ENCODE peak calls at places on chromosomes 7 and 10, in five cellular contexts. One of them, this sample, is unnamed. For H3K27me3, the result is how much of the 10 kb centered on the place peaks cover.

GRCh38 chr7:81430150-81430549 is 339.7 kb downstream of the HGF start:
- DNase-seq in AG04450: no peak
- DNase-seq in heart left ventricle: no peak
- DNase-seq in adrenal gland: no peak
- DNase-seq in esophagus squamous epithelium: no peak
- DNase-seq in this sample: no peak

GRCh38 chr7:94431203-94431602 is 36.5 kb downstream of the COL1A2 start:
- DNase-seq in AG04450: no peak
- DNase-seq in adrenal gland: no peak
- DNase-seq in heart left ventricle: no peak
- DNase-seq in esophagus squamous epithelium: no peak
- DNase-seq in this sample: no peak

GRCh38 chr10:24255115-24255895 is 46.4 kb downstream of the KIAA1217 start:
- DNase-seq in esophagus squamous epithelium: no peak
- DNase-seq in AG04450: no peak
- DNase-seq in heart left ventricle: no peak
- DNase-seq in adrenal gland: no peak
- DNase-seq in this sample: no peak

GRCh38 chr7:320297-320696 is 30.3 kb downstream of the FOXL3 start:
- DNase-seq in adrenal gland: no peak
- DNase-seq in esophagus squamous epithelium: no peak
- DNase-seq in heart left ventricle: no peak
- DNase-seq in AG04450: no peak
- DNase-seq in this sample: no peak

GRCh38 chr7:7504910-7505704 is 30.6 kb downstream of the COL28A1 start:
- DNase-seq in adrenal gland: no peak
- DNase-seq in heart left ventricle: no peak
- DNase-seq in esophagus squamous epithelium: no peak
- DNase-seq in AG04450: no peak
- DNase-seq in this sample: no peak

GRCh38 chr7:142787783-142788182 is 17.0 kb downstream of the PRSS2 start:
- DNase-seq in esophagus squamous epithelium: no peak
- DNase-seq in AG04450: no peak
- DNase-seq in heart left ventricle: no peak
- DNase-seq in adrenal gland: no peak
- DNase-seq in this sample: no peak

GRCh38 chr7:24340727-24341126 is 56.7 kb downstream of the NPY start:
- DNase-seq in esophagus squamous epithelium: no peak
- DNase-seq in AG04450: no peak
- DNase-seq in adrenal gland: no peak
- DNase-seq in heart left ventricle: no peak
- DNase-seq in this sample: no peak

GRCh38 chr7:47331179-47331565 is 250.7 kb downstream of the TNS3 start:
- DNase-seq in adrenal gland: no peak
- DNase-seq in heart left ventricle: no peak
- DNase-seq in esophagus squamous epithelium: no peak
- DNase-seq in AG04450: no peak
- DNase-seq in this sample: no peak

GRCh38 chr10:11338160-11338844 is 273.1 kb downstream of the USP6NL start:
- DNase-seq in adrenal gland: no peak
- DNase-seq in heart left ventricle: no peak
- DNase-seq in esophagus squamous epithelium: no peak
- DNase-seq in AG04450: no peak
- DNase-seq in this sample: no peak

GRCh38 chr7:22582860-22583640 is 83.1 kb upstream of the STEAP1B start:
- DNase-seq in AG04450: peak
- DNase-seq in esophagus squamous epithelium: no peak
- DNase-seq in heart left ventricle: no peak
- DNase-seq in adrenal gland: no peak
- DNase-seq in this sample: no peak

GRCh38 chr7:24059775-24060174 is 224.2 kb upstream of the NPY start:
- DNase-seq in esophagus squamous epithelium: no peak
- DNase-seq in heart left ventricle: no peak
- DNase-seq in AG04450: no peak
- DNase-seq in adrenal gland: no peak
- DNase-seq in this sample: no peak

GRCh38 chr10:79182763-79183467 is 114.1 kb downstream of the ZMIZ1 start:
- DNase-seq in AG04450: no peak
- DNase-seq in esophagus squamous epithelium: no peak
- DNase-seq in heart left ventricle: no peak
- DNase-seq in adrenal gland: no peak
- DNase-seq in this sample: peak

GRCh38 chr10:14477408-14477710 is 146.6 kb upstream of the FRMD4A start:
- DNase-seq in adrenal gland: no peak
- DNase-seq in heart left ventricle: no peak
- DNase-seq in esophagus squamous epithelium: no peak
- DNase-seq in AG04450: no peak
- DNase-seq in this sample: no peak

GRCh38 chr7:41418337-41418736 is 284.6 kb downstream of the INHBA start:
- DNase-seq in adrenal gland: no peak
- DNase-seq in AG04450: no peak
- DNase-seq in heart left ventricle: no peak
- DNase-seq in esophagus squamous epithelium: no peak
- DNase-seq in this sample: no peak

GRCh38 chr7:116200963-116201362 is 9.4 kb upstream of the TES start:
- DNase-seq in AG04450: no peak
- DNase-seq in adrenal gland: no peak
- DNase-seq in esophagus squamous epithelium: no peak
- DNase-seq in heart left ventricle: no peak
- DNase-seq in this sample: no peak

GRCh38 chr7:81692146-81692905 is 77.5 kb downstream of the HGF start:
- DNase-seq in esophagus squamous epithelium: no peak
- DNase-seq in adrenal gland: no peak
- DNase-seq in heart left ventricle: no peak
- DNase-seq in AG04450: peak
- DNase-seq in this sample: no peak

GRCh38 chr7:73999664-74000420 is 28.1 kb upstream of the ELN start:
- DNase-seq in esophagus squamous epithelium: no peak
- DNase-seq in adrenal gland: no peak
- DNase-seq in AG04450: peak
- DNase-seq in heart left ventricle: no peak
- DNase-seq in this sample: no peak

GRCh38 chr10:71860243-71861029 is 9.4 kb upstream of the PSAP start:
- DNase-seq in heart left ventricle: peak
- DNase-seq in esophagus squamous epithelium: peak
- DNase-seq in adrenal gland: peak
- DNase-seq in AG04450: peak
- DNase-seq in this sample: peak

GRCh38 chr10:5890519-5890878 is 456 bp downstream of the FBH1 start:
- DNase-seq in AG04450: no peak
- DNase-seq in adrenal gland: peak
- DNase-seq in heart left ventricle: peak
- DNase-seq in esophagus squamous epithelium: no peak
- DNase-seq in this sample: peak

GRCh38 chr7:21013765-21014502 is 227.2 kb upstream of the SP8 start:
- DNase-seq in heart left ventricle: no peak
- DNase-seq in esophagus squamous epithelium: no peak
- DNase-seq in adrenal gland: no peak
- DNase-seq in AG04450: no peak
- DNase-seq in this sample: no peak

GRCh38 chr7:958221-959200 is 4.0 kb upstream of the ADAP1 start:
- DNase-seq in esophagus squamous epithelium: no peak
- DNase-seq in adrenal gland: no peak
- DNase-seq in heart left ventricle: no peak
- DNase-seq in AG04450: no peak
- DNase-seq in this sample: no peak

GRCh38 chr10:16116404-16117304 is 256.3 kb upstream of the MINDY3 start:
- DNase-seq in heart left ventricle: no peak
- DNase-seq in esophagus squamous epithelium: no peak
- DNase-seq in AG04450: no peak
- DNase-seq in adrenal gland: no peak
- DNase-seq in this sample: no peak

GRCh38 chr7:101630591-101630990 is 1.5 kb upstream of the MYL10 start:
- DNase-seq in adrenal gland: no peak
- DNase-seq in esophagus squamous epithelium: no peak
- DNase-seq in AG04450: no peak
- DNase-seq in heart left ventricle: no peak
- DNase-seq in this sample: no peak

GRCh38 chr10:128727114-128727513 is 600.9 kb upstream of the MKI67 start:
- DNase-seq in AG04450: no peak
- DNase-seq in adrenal gland: no peak
- DNase-seq in heart left ventricle: no peak
- DNase-seq in esophagus squamous epithelium: no peak
- DNase-seq in this sample: no peak

GRCh38 chr7:131721660-131722059 is 165.2 kb upstream of the PODXL start:
- DNase-seq in AG04450: no peak
- DNase-seq in heart left ventricle: no peak
- DNase-seq in adrenal gland: no peak
- DNase-seq in esophagus squamous epithelium: no peak
- DNase-seq in this sample: no peak

DNA sequence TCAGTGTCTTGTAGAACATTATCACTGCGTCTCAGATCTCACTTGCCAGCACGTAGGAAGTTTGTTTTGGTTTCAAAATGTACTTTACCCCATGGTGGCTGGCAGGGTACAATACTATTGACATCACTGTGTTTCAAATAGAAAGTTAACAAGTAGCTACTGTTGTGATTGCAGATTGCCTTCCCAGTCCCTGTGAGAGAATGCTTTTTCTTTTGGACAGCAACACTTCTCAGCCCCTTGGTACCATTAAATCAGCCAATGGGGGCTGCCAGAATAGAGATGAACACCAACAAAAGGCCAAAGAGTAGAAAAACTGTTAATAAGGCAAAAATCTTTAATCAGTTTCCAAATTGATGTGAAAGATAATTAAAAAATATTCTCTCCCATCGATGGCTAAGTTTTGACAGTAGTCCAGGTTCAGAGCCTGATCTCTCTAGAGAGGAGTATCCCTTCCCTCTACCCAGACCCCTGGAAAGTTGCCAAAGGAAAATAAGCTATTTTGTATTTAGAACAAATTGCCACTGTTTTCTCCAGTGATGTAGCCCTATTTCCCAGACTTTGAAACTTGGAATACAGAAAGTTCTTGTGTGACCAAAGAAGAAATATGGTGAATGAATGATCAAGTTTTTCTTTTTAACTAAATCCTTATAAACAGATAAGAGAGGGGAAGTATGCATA is 34.9 kb downstream of the SMNDC1 start:
- DNase-seq in AG04450: no peak
- DNase-seq in adrenal gland: no peak
- DNase-seq in esophagus squamous epithelium: no peak
- DNase-seq in heart left ventricle: peak
- DNase-seq in this sample: peak
- H3K27ac ChIP-seq in AG04450: no peak
- H3K27ac ChIP-seq in adrenal gland: peak
- H3K27ac ChIP-seq in esophagus squamous epithelium: peak
- H3K27ac ChIP-seq in heart left ventricle: peak
- H3K27ac ChIP-seq in this sample: peak

DNA sequence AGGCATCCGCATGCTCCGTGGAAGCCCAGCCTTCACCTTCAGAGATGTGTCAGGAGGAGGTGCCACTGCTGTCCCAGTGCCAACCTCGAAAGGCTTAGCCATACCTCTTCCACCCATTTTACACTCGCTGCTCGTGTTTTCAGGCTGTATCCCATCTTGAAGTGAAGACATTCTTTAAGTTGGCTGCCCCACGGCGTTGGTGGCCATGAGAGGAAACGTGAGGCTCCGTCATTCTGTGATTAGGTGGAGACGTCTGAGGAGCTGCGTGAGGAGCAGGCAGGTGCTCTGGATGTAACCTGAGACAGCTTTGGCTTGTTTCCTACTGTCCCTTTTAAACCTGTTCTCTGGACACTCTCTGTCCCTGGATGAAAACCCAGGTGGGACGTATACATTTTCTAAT is 159.9 kb upstream of the RNF32 start:
- DNase-seq in heart left ventricle: no peak
- DNase-seq in esophagus squamous epithelium: no peak
- DNase-seq in AG04450: no peak
- DNase-seq in adrenal gland: no peak
- DNase-seq in this sample: no peak
- TF ChIP-seq CTCF in heart left ventricle: no peak
- TF ChIP-seq CTCF in esophagus squamous epithelium: no peak
- TF ChIP-seq CTCF in AG04450: no peak
- TF ChIP-seq CTCF in adrenal gland: no peak
- TF ChIP-seq CTCF in this sample: no peak

GRCh38 chr10:100847440-100847839 is 65.3 kb upstream of the SLF2 start:
- DNase-seq in adrenal gland: no peak
- DNase-seq in AG04450: no peak
- DNase-seq in heart left ventricle: no peak
- DNase-seq in esophagus squamous epithelium: no peak
- DNase-seq in this sample: no peak

GRCh38 chr10:100848770-100849169 is 64.0 kb upstream of the SLF2 start:
- DNase-seq in AG04450: no peak
- DNase-seq in esophagus squamous epithelium: no peak
- DNase-seq in heart left ventricle: no peak
- DNase-seq in adrenal gland: no peak
- DNase-seq in this sample: no peak
- H3K27me3 ChIP-seq in AG04450: under half
- H3K27me3 ChIP-seq in esophagus squamous epithelium: under half
- H3K27me3 ChIP-seq in heart left ventricle: under half
- H3K27me3 ChIP-seq in adrenal gland: under half
- H3K27me3 ChIP-seq in this sample: half or more

GRCh38 chr7:2758673-2759603 is 70.9 kb downstream of the AMZ1 start:
- DNase-seq in heart left ventricle: no peak
- DNase-seq in adrenal gland: no peak
- DNase-seq in esophagus squamous epithelium: no peak
- DNase-seq in AG04450: no peak
- DNase-seq in this sample: no peak

GRCh38 chr7:2760098-2760889 is 72.3 kb downstream of the AMZ1 start:
- DNase-seq in heart left ventricle: peak
- DNase-seq in esophagus squamous epithelium: no peak
- DNase-seq in AG04450: no peak
- DNase-seq in adrenal gland: peak
- DNase-seq in this sample: peak

GRCh38 chr7:2761131-2761624 is 73.2 kb downstream of the AMZ1 start:
- DNase-seq in esophagus squamous epithelium: no peak
- DNase-seq in adrenal gland: peak
- DNase-seq in AG04450: no peak
- DNase-seq in heart left ventricle: no peak
- DNase-seq in this sample: no peak

GRCh38 chr7:2757904-2758672 is 70.1 kb downstream of the AMZ1 start:
- DNase-seq in AG04450: peak
- DNase-seq in adrenal gland: peak
- DNase-seq in esophagus squamous epithelium: no peak
- DNase-seq in heart left ventricle: no peak
- DNase-seq in this sample: peak

DNA sequence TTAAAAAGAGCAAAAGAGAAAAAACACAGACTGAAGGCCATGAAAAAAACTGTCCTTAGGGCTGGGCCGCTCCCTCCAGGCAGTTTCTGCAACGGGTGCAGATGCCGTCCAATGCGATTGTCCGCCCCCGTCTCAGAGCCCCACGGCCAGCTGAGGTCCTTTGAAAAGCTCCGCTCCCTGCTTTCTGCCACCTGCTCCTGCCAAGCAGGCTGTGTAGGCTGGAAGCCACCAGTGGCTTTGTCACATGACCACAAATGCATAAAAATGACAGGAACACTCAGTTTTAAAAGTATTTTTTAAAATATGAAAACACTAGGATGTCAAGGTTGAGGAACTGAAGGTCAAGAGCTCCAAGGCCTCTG is 71.7 kb downstream of the AMZ1 start:
- DNase-seq in esophagus squamous epithelium: no peak
- DNase-seq in heart left ventricle: no peak
- DNase-seq in adrenal gland: peak
- DNase-seq in AG04450: no peak
- DNase-seq in this sample: no peak
- H3K27ac ChIP-seq in esophagus squamous epithelium: peak
- H3K27ac ChIP-seq in heart left ventricle: peak
- H3K27ac ChIP-seq in adrenal gland: peak
- H3K27ac ChIP-seq in AG04450: peak
- H3K27ac ChIP-seq in this sample: peak